ENCODE peak calls at places on chromosomes 5 and 9, in ten cellular contexts. L, S, V, J, M, P, W, K, I and N are unnamed samples. For H3K36me3 and H3K4me1, the result is how much of the 10 kb centered on the place peaks cover.

GRCh38 chr9:86645303-86645702 is 291.1 kb upstream of the TUT7 start:
- DNase-seq in K (no peak), V (no peak), I (no peak), S (no peak), W (no peak), L (no peak), P (no peak), J (no peak), M (no peak), N (no peak)

GRCh38 chr9:134265078-134265477 is 61.2 kb upstream of the RXRA start:
- DNase-seq in P (no peak), I (no peak), V (no peak), L (no peak), K (no peak), W (no peak), S (no peak), J (no peak), M (no peak), N (no peak)

GRCh38 chr5:115374057-115374775 is 77.8 kb upstream of the CCDC112 start:
- DNase-seq in W (peak), M (no peak), J (no peak), I (no peak), S (no peak), L (no peak), P (no peak), K (no peak), V (no peak), N (no peak)

GRCh38 chr9:33447404-33448158 is at the start of gene AQP3:
- DNase-seq in I (peak), J (peak), K (peak), W (peak), L (peak), V (peak), P (peak), S (peak), M (peak), N (peak)

GRCh38 chr9:71647094-71647591 is 121.2 kb downstream of the CEMIP2 start:
- DNase-seq in P (peak), J (no peak), M (no peak), S (peak), I (no peak), W (peak), L (peak), K (peak), V (peak), N (peak)

GRCh38 chr9:135096408-135096885 is 9.0 kb downstream of the OLFM1 start:
- DNase-seq in S (no peak), W (no peak), V (no peak), L (no peak), J (no peak), K (no peak), M (no peak), P (no peak), I (no peak), N (no peak)

GRCh38 chr9:73995836-73996235 is 501.3 kb upstream of the RORB start:
- DNase-seq in S (no peak), W (no peak), P (no peak), M (no peak), V (no peak), K (no peak), L (no peak), I (no peak), J (no peak), N (no peak)

GRCh38 chr5:158843305-158843704 is 256.4 kb downstream of the EBF1 start:
- DNase-seq in S (no peak), V (no peak), I (no peak), J (no peak), M (no peak), K (no peak), L (no peak), W (no peak), P (no peak), N (no peak)

GRCh38 chr9:108186996-108187395 is 668.8 kb downstream of the ACTL7B start:
- DNase-seq in K (no peak), I (no peak), J (no peak), V (no peak), P (peak), M (no peak), S (no peak), L (peak), W (peak), N (no peak)

GRCh38 chr9:137742698-137743097 is 123.9 kb downstream of the EHMT1 start:
- DNase-seq in W (no peak), S (no peak), L (peak), I (no peak), V (no peak), J (no peak), M (no peak), P (no peak), K (no peak), N (no peak)

GRCh38 chr9:91693226-91693625 is 256.8 kb downstream of the ROR2 start:
- DNase-seq in J (no peak), L (no peak), S (no peak), M (no peak), P (no peak), K (no peak), V (no peak), I (no peak), W (no peak), N (no peak)

GRCh38 chr9:132006657-132007370 is 72.9 kb downstream of the MED27 start:
- DNase-seq in L (no peak), W (no peak), M (no peak), I (no peak), V (no peak), J (no peak), P (no peak), K (no peak), S (no peak), N (no peak)

GRCh38 chr9:124869466-124869985 is 7.6 kb downstream of the ARPC5L start:
- DNase-seq in J (peak), P (peak), S (no peak), K (no peak), I (peak), V (peak), W (no peak), L (no peak), M (peak), N (no peak)

GRCh38 chr9:127838375-127839078 is 15.9 kb downstream of the ENG start:
- DNase-seq in S (peak), J (no peak), W (peak), L (peak), P (peak), K (peak), V (peak), M (no peak), I (no peak), N (peak)

GRCh38 chr5:68215888-68216736 is 556 bp downstream of the PIK3R1 start:
- DNase-seq in P (peak), L (peak), S (peak), J (peak), W (peak), V (peak), M (peak), I (peak), K (peak), N (peak)

GRCh38 chr5:71922584-71923106 is 184.6 kb upstream of the MAP1B start:
- DNase-seq in S (no peak), W (no peak), L (no peak), V (no peak), M (no peak), J (no peak), I (no peak), K (no peak), P (no peak), N (no peak)

GRCh38 chr5:170648546-170648945 is 135.0 kb upstream of the GABRP start:
- DNase-seq in L (no peak), S (no peak), M (no peak), K (no peak), I (no peak), P (no peak), J (no peak), V (no peak), W (no peak), N (no peak)

GRCh38 chr5:167786871-167787568 is 504.4 kb upstream of the WWC1 start:
- DNase-seq in S (no peak), W (no peak), M (no peak), L (no peak), P (no peak), K (no peak), V (no peak), J (no peak), I (no peak), N (no peak)

GRCh38 chr5:53359906-53360305 is 120.5 kb upstream of the FST start:
- DNase-seq in J (no peak), V (no peak), P (no peak), L (no peak), S (no peak), M (no peak), K (no peak), I (no peak), W (no peak), N (no peak)

GRCh38 chr9:73081979-73082657 is 69.5 kb upstream of the ANXA1 start:
- DNase-seq in L (no peak), P (no peak), V (no peak), I (no peak), J (no peak), W (peak), M (no peak), S (no peak), K (no peak), N (peak)

GRCh38 chr5:125233944-125234343 is 487.5 kb upstream of the ZNF608 start:
- DNase-seq in I (no peak), S (no peak), M (no peak), V (no peak), P (no peak), L (no peak), W (no peak), J (no peak), K (no peak), N (no peak)

GRCh38 chr9:27276182-27277030 is 20.5 kb downstream of the EQTN start:
- DNase-seq in M (no peak), W (peak), V (no peak), L (no peak), P (no peak), S (no peak), J (no peak), K (no peak), I (no peak), N (peak)

DNA sequence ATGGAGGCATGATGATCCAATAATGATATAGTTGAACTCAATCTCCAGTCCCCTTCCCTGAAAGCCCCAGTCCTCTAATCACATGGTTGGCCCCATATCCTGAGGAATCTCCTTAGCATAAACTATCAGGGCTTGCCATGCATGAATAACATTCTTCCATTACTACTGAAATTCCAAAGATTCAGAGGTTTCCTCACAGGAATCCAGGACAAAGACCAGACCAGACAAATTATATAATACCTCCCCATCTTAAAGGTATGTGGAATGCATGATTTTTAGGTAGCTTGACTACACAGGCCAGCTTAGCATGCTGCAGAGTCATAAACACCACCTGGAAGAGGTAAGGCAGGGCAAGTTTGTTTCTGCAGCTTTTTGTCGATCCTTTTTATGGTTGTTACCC is 15.6 kb upstream of the LRRTM2 start:
- DNase-seq in J (no peak), K (no peak), W (no peak), I (no peak), M (no peak), V (no peak), L (no peak), S (no peak), P (no peak), N (no peak)
- H3K36me3 ChIP-seq in J (under half), K (half or more), W (under half), I (under half), M (under half), V (under half), L (half or more), S (under half), P (under half), N (under half)

GRCh38 chr5:130063603-130064002 is 159.3 kb downstream of the CHSY3 start:
- DNase-seq in S (no peak), W (no peak), K (no peak), P (no peak), J (no peak), I (no peak), M (no peak), L (no peak), V (no peak), N (no peak)
- H3K4me1 ChIP-seq in S (under half), W (under half), K (under half), P (under half), J (under half), I (under half), M (under half), L (under half), V (under half), N (under half)

GRCh38 chr9:18926513-18926912 is 106.5 kb downstream of the SAXO1 start:
- DNase-seq in V (no peak), M (no peak), P (no peak), K (no peak), S (no peak), J (no peak), I (no peak), L (no peak), W (no peak), N (no peak)
- H3K27ac ChIP-seq in V (no peak), M (no peak), P (no peak), K (no peak), S (no peak), J (no peak), I (no peak), L (no peak), W (no peak), N (no peak)

GRCh38 chr5:173290477-173291131 is 37.6 kb downstream of the STC2 start:
- DNase-seq in V (no peak), L (no peak), M (no peak), J (no peak), P (no peak), W (no peak), S (no peak), I (no peak), K (no peak), N (no peak)

GRCh38 chr5:173288632-173289031 is 39.6 kb downstream of the STC2 start:
- DNase-seq in W (no peak), M (no peak), L (no peak), S (no peak), I (no peak), P (no peak), K (no peak), J (no peak), V (no peak), N (no peak)

GRCh38 chr5:173283318-173284288 is 44.6 kb downstream of the STC2 start:
- DNase-seq in L (peak), I (peak), P (peak), J (peak), V (peak), S (peak), W (peak), K (peak), M (peak), N (peak)

GRCh38 chr5:173289372-173289771 is 38.8 kb downstream of the STC2 start:
- DNase-seq in M (no peak), K (no peak), I (no peak), V (no peak), S (no peak), J (no peak), W (no peak), P (no peak), L (no peak), N (no peak)

GRCh38 chr5:173287086-173287485 is 41.1 kb downstream of the STC2 start:
- DNase-seq in V (no peak), I (no peak), K (no peak), M (no peak), P (no peak), L (no peak), S (no peak), J (no peak), W (no peak), N (no peak)
- H3K36me3 ChIP-seq in V (under half), I (under half), K (under half), M (under half), P (under half), L (under half), S (under half), J (under half), W (under half), N (under half)

DNA sequence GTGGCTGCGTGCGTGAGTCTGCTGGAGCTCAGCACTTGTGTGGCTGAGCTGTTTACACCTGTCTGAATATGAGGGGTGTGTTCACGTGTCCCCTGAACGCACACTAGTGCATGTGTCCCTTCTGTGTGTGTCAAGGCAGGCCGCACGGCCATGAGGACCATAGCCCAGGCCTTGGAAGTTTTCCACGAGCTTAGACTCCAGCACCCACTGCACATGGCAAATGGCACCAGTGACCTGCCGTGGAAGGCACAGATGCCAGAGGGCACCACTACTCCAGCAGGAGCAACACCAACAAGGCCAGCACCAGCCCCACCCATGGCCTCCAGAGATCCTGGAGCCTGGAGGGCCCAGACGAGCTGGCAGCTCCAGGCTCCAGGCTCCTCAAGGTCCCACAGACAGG is 27.6 kb upstream of the TTLL11 start:
- DNase-seq in V (no peak), I (no peak), M (no peak), S (no peak), W (no peak), P (no peak), K (no peak), L (no peak), J (no peak), N (no peak)
- H3K4me1 ChIP-seq in V (under half), I (under half), M (under half), S (under half), W (under half), P (under half), K (under half), L (under half), J (under half), N (under half)

GRCh38 chr5:142317173-142317572 is 7.6 kb downstream of the SPRY4 start:
- DNase-seq in W (no peak), V (no peak), P (no peak), S (no peak), K (no peak), J (no peak), M (no peak), I (no peak), L (no peak), N (peak)
- H3K27ac ChIP-seq in W (no peak), V (no peak), P (no peak), S (no peak), K (peak), J (no peak), M (no peak), I (no peak), L (peak), N (peak)